ENCODE peak calls at places on chromosomes 7 and 10, in four cellular contexts. V is NK-92 treated with Interleukin-12 subunit alpha and Interleukin-12 subunit beta, amount 100 ng/mL, for 24 hours; K is hepatocyte; D is activated CD4-positive, alpha-beta T cell treated with anti-CD3 and anti-CD28 coated beads, Interleukin-2, amount 10 ng/mL, durations not matched to agents 7 days and 5 days. O is an unnamed sample.

GRCh38 chr10:58955615-58956014 is 220.8 kb upstream of the PHYHIPL start:
- DNase-seq in V (no peak), K (no peak), D (no peak), O (no peak)

GRCh38 chr10:5971315-5971832 is 6.0 kb downstream of the IL15RA start:
- DNase-seq in V (no peak), K (peak; percentile 65), D (peak; percentile 15), O (no peak)

GRCh38 chr7:51321961-51322515 is 5.4 kb upstream of the COBL start:
- DNase-seq in V (no peak), K (no peak), D (no peak), O (no peak)

GRCh38 chr7:134701272-134701671 is 54.6 kb downstream of the BPGM start:
- DNase-seq in V (no peak), K (no peak), D (peak; percentile 16), O (peak; percentile 88)

GRCh38 chr10:78272329-78272728 is 238.7 kb downstream of the RPS24 start:
- DNase-seq in V (no peak), K (no peak), D (no peak), O (no peak)

GRCh38 chr7:148480479-148481146 is 110.0 kb upstream of the C7orf33 start:
- DNase-seq in V (no peak), K (no peak), D (no peak), O (no peak)

GRCh38 chr7:38950309-38950708 is 27.4 kb upstream of the POU6F2 start:
- DNase-seq in V (no peak), K (no peak), D (no peak), O (peak; percentile 11)

GRCh38 chr7:26397786-26398435 is 106.2 kb downstream of the SNX10 start:
- DNase-seq in V (no peak), K (peak; percentile 51), D (no peak), O (peak; percentile 24)

GRCh38 chr7:77540402-77540822 is 3.3 kb downstream of the PTPN12 start:
- DNase-seq in V (no peak), K (no peak), D (no peak), O (no peak)